ENCODE peak calls at places on chromosomes 16 and 17, in ten cellular contexts. One of them, this sample, is unnamed.

GRCh38 chr17:81272616-81273015 is 22.5 kb downstream of the SLC38A10 start:
- DNase-seq in AG10803: no peak
- DNase-seq in heart right ventricle: no peak
- DNase-seq in GM12865: no peak
- DNase-seq in PC-3: no peak
- DNase-seq in heart left ventricle: peak; percentile 18
- DNase-seq in right lobe of liver: no peak
- DNase-seq in ovary: no peak
- DNase-seq in CD4-positive, alpha-beta T cell: no peak
- DNase-seq in progenitor cell of endocrine pancreas: no peak
- DNase-seq in this sample: no peak

GRCh38 chr17:35889241-35889640 is 9.1 kb upstream of the CCL5 start:
- DNase-seq in AG10803: no peak
- DNase-seq in heart right ventricle: no peak
- DNase-seq in GM12865: no peak
- DNase-seq in PC-3: no peak
- DNase-seq in heart left ventricle: no peak
- DNase-seq in right lobe of liver: no peak
- DNase-seq in ovary: no peak
- DNase-seq in CD4-positive, alpha-beta T cell: no peak
- DNase-seq in progenitor cell of endocrine pancreas: no peak
- DNase-seq in this sample: no peak

GRCh38 chr16:16857603-16858283 is 478.8 kb downstream of the NPIPA7 start:
- DNase-seq in AG10803: no peak
- DNase-seq in heart right ventricle: no peak
- DNase-seq in GM12865: no peak
- DNase-seq in PC-3: no peak
- DNase-seq in heart left ventricle: no peak
- DNase-seq in right lobe of liver: no peak
- DNase-seq in ovary: no peak
- DNase-seq in CD4-positive, alpha-beta T cell: no peak
- DNase-seq in progenitor cell of endocrine pancreas: no peak
- DNase-seq in this sample: no peak

GRCh38 chr17:1111599-1112443 is 68.0 kb downstream of the ABR start:
- DNase-seq in AG10803: peak; percentile 29
- DNase-seq in heart right ventricle: peak; percentile 56
- DNase-seq in GM12865: no peak
- DNase-seq in PC-3: no peak
- DNase-seq in heart left ventricle: peak; percentile 77
- DNase-seq in right lobe of liver: no peak
- DNase-seq in ovary: no peak
- DNase-seq in CD4-positive, alpha-beta T cell: no peak
- DNase-seq in progenitor cell of endocrine pancreas: no peak
- DNase-seq in this sample: no peak

GRCh38 chr17:1108810-1109605 is 70.8 kb downstream of the ABR start:
- DNase-seq in AG10803: peak; percentile 63
- DNase-seq in heart right ventricle: peak; percentile 68
- DNase-seq in GM12865: peak; percentile 65
- DNase-seq in PC-3: peak; percentile 38
- DNase-seq in heart left ventricle: peak; percentile 84
- DNase-seq in right lobe of liver: no peak
- DNase-seq in ovary: peak; percentile 73
- DNase-seq in CD4-positive, alpha-beta T cell: peak; percentile 49
- DNase-seq in progenitor cell of endocrine pancreas: no peak
- DNase-seq in this sample: peak; percentile 81

GRCh38 chr16:19745286-19746018 is 27.4 kb downstream of the IQCK start:
- DNase-seq in AG10803: peak; percentile 18
- DNase-seq in heart right ventricle: no peak
- DNase-seq in GM12865: no peak
- DNase-seq in PC-3: peak; percentile 39
- DNase-seq in heart left ventricle: no peak
- DNase-seq in right lobe of liver: no peak
- DNase-seq in ovary: no peak
- DNase-seq in CD4-positive, alpha-beta T cell: no peak
- DNase-seq in progenitor cell of endocrine pancreas: no peak
- DNase-seq in this sample: no peak

GRCh38 chr17:77843878-77844260 is 114.6 kb upstream of the TNRC6C start:
- DNase-seq in AG10803: no peak
- DNase-seq in heart right ventricle: no peak
- DNase-seq in GM12865: no peak
- DNase-seq in PC-3: no peak
- DNase-seq in heart left ventricle: no peak
- DNase-seq in right lobe of liver: no peak
- DNase-seq in ovary: no peak
- DNase-seq in CD4-positive, alpha-beta T cell: no peak
- DNase-seq in progenitor cell of endocrine pancreas: no peak
- DNase-seq in this sample: no peak

GRCh38 chr16:55444754-55445485 is 34.1 kb upstream of the MMP2 start:
- DNase-seq in AG10803: no peak
- DNase-seq in heart right ventricle: peak; percentile 40
- DNase-seq in GM12865: peak; percentile 18
- DNase-seq in PC-3: no peak
- DNase-seq in heart left ventricle: peak; percentile 70
- DNase-seq in right lobe of liver: peak; percentile 50
- DNase-seq in ovary: no peak
- DNase-seq in CD4-positive, alpha-beta T cell: no peak
- DNase-seq in progenitor cell of endocrine pancreas: no peak
- DNase-seq in this sample: peak; percentile 66

GRCh38 chr16:2244301-2244700 is 7.1 kb downstream of the ECI1 start:
- DNase-seq in AG10803: no peak
- DNase-seq in heart right ventricle: no peak
- DNase-seq in GM12865: no peak
- DNase-seq in PC-3: no peak
- DNase-seq in heart left ventricle: no peak
- DNase-seq in right lobe of liver: no peak
- DNase-seq in ovary: no peak
- DNase-seq in CD4-positive, alpha-beta T cell: no peak
- DNase-seq in progenitor cell of endocrine pancreas: no peak
- DNase-seq in this sample: no peak
- TF ChIP-seq CTCF in AG10803: no peak
- TF ChIP-seq CTCF in heart right ventricle: no peak
- TF ChIP-seq CTCF in GM12865: no peak
- TF ChIP-seq CTCF in PC-3: no peak
- TF ChIP-seq CTCF in heart left ventricle: no peak
- TF ChIP-seq CTCF in right lobe of liver: no peak
- TF ChIP-seq CTCF in ovary: no peak
- TF ChIP-seq CTCF in CD4-positive, alpha-beta T cell: no peak
- TF ChIP-seq CTCF in progenitor cell of endocrine pancreas: no peak
- TF ChIP-seq CTCF in this sample: no peak

GRCh38 chr16:73711441-73712080 is 585.1 kb upstream of the PSMD7 start:
- DNase-seq in AG10803: no peak
- DNase-seq in heart right ventricle: no peak
- DNase-seq in GM12865: no peak
- DNase-seq in PC-3: no peak
- DNase-seq in heart left ventricle: no peak
- DNase-seq in right lobe of liver: no peak
- DNase-seq in ovary: no peak
- DNase-seq in CD4-positive, alpha-beta T cell: no peak
- DNase-seq in progenitor cell of endocrine pancreas: no peak
- DNase-seq in this sample: no peak

GRCh38 chr16:73710526-73710925 is 586.1 kb upstream of the PSMD7 start:
- DNase-seq in AG10803: no peak
- DNase-seq in heart right ventricle: no peak
- DNase-seq in GM12865: no peak
- DNase-seq in PC-3: no peak
- DNase-seq in heart left ventricle: no peak
- DNase-seq in right lobe of liver: no peak
- DNase-seq in ovary: no peak
- DNase-seq in CD4-positive, alpha-beta T cell: no peak
- DNase-seq in progenitor cell of endocrine pancreas: no peak
- DNase-seq in this sample: no peak

GRCh38 chr16:73714976-73715375 is 581.6 kb upstream of the PSMD7 start:
- DNase-seq in AG10803: no peak
- DNase-seq in heart right ventricle: no peak
- DNase-seq in GM12865: peak; percentile 66
- DNase-seq in PC-3: no peak
- DNase-seq in heart left ventricle: no peak
- DNase-seq in right lobe of liver: no peak
- DNase-seq in ovary: no peak
- DNase-seq in CD4-positive, alpha-beta T cell: no peak
- DNase-seq in progenitor cell of endocrine pancreas: no peak
- DNase-seq in this sample: no peak

GRCh38 chr16:73713301-73713700 is 583.3 kb upstream of the PSMD7 start:
- DNase-seq in AG10803: no peak
- DNase-seq in heart right ventricle: no peak
- DNase-seq in GM12865: no peak
- DNase-seq in PC-3: no peak
- DNase-seq in heart left ventricle: no peak
- DNase-seq in right lobe of liver: no peak
- DNase-seq in ovary: no peak
- DNase-seq in CD4-positive, alpha-beta T cell: no peak
- DNase-seq in progenitor cell of endocrine pancreas: no peak
- DNase-seq in this sample: no peak

GRCh38 chr16:73713817-73714495 is 582.7 kb upstream of the PSMD7 start:
- DNase-seq in AG10803: peak; percentile 1
- DNase-seq in heart right ventricle: peak; percentile 6
- DNase-seq in GM12865: no peak
- DNase-seq in PC-3: peak; percentile 43
- DNase-seq in heart left ventricle: no peak
- DNase-seq in right lobe of liver: no peak
- DNase-seq in ovary: no peak
- DNase-seq in CD4-positive, alpha-beta T cell: no peak
- DNase-seq in progenitor cell of endocrine pancreas: no peak
- DNase-seq in this sample: no peak
- TF ChIP-seq CTCF in AG10803: peak; percentile 43
- TF ChIP-seq CTCF in heart right ventricle: peak; percentile 42
- TF ChIP-seq CTCF in GM12865: peak; percentile 11
- TF ChIP-seq CTCF in PC-3: peak; percentile 56
- TF ChIP-seq CTCF in heart left ventricle: peak; percentile 38
- TF ChIP-seq CTCF in right lobe of liver: peak; percentile 28
- TF ChIP-seq CTCF in ovary: no peak
- TF ChIP-seq CTCF in CD4-positive, alpha-beta T cell: no peak
- TF ChIP-seq CTCF in progenitor cell of endocrine pancreas: peak; percentile 55
- TF ChIP-seq CTCF in this sample: no peak

GRCh38 chr17:74978240-74978639 is 5.7 kb upstream of the HID1 start:
- DNase-seq in AG10803: no peak
- DNase-seq in heart right ventricle: no peak
- DNase-seq in GM12865: no peak
- DNase-seq in PC-3: no peak
- DNase-seq in heart left ventricle: no peak
- DNase-seq in right lobe of liver: no peak
- DNase-seq in ovary: no peak
- DNase-seq in CD4-positive, alpha-beta T cell: no peak
- DNase-seq in progenitor cell of endocrine pancreas: no peak
- DNase-seq in this sample: no peak

GRCh38 chr17:74981318-74981978 is 6.0 kb upstream of the CDR2L start:
- DNase-seq in AG10803: no peak
- DNase-seq in heart right ventricle: no peak
- DNase-seq in GM12865: no peak
- DNase-seq in PC-3: no peak
- DNase-seq in heart left ventricle: no peak
- DNase-seq in right lobe of liver: no peak
- DNase-seq in ovary: no peak
- DNase-seq in CD4-positive, alpha-beta T cell: no peak
- DNase-seq in progenitor cell of endocrine pancreas: no peak
- DNase-seq in this sample: no peak

GRCh38 chr17:74979408-74980146 is 7.0 kb upstream of the HID1 start:
- DNase-seq in AG10803: no peak
- DNase-seq in heart right ventricle: no peak
- DNase-seq in GM12865: no peak
- DNase-seq in PC-3: no peak
- DNase-seq in heart left ventricle: no peak
- DNase-seq in right lobe of liver: no peak
- DNase-seq in ovary: no peak
- DNase-seq in CD4-positive, alpha-beta T cell: no peak
- DNase-seq in progenitor cell of endocrine pancreas: no peak
- DNase-seq in this sample: no peak

GRCh38 chr17:74986206-74986576 is 1.2 kb upstream of the CDR2L start:
- DNase-seq in AG10803: no peak
- DNase-seq in heart right ventricle: no peak
- DNase-seq in GM12865: no peak
- DNase-seq in PC-3: no peak
- DNase-seq in heart left ventricle: no peak
- DNase-seq in right lobe of liver: no peak
- DNase-seq in ovary: no peak
- DNase-seq in CD4-positive, alpha-beta T cell: no peak
- DNase-seq in progenitor cell of endocrine pancreas: no peak
- DNase-seq in this sample: no peak

DNA sequence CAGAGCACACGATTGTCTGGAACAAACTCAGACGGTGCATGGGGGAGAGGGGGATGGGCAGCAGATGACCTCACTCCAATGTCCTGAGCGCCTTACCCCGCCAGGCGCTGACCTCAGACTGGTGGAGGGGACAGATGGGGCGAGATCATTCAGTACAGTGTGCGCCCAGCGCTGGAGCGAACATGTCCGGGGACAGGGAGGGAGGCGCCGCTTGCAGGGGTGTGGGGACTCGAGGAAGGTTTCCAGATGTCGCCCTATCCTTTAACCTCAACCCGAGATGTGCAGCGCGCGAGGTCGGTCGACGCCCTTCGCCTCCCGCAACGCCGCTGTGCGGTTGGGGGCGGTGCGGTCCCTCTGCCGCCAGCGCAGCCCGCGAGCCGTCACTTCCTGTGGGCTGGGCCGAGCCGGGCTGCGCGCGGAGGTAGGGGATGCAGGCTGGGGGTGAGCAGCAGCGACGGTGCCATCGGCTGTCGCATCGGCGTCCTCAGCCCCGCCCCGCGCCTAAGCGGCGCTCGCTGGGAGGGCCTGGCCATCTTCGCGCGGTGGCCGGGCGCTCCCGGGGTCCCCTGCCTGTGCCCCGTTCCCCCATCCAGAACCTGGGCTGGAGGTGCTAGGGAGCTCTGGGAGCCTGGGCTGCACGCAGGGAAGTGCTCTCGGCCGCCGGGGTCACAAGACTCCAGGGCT is 5.3 kb upstream of the CDR2L start:
- DNase-seq in AG10803: peak; percentile 56
- DNase-seq in heart right ventricle: peak; percentile 73
- DNase-seq in GM12865: peak; percentile 56
- DNase-seq in PC-3: peak; percentile 81
- DNase-seq in heart left ventricle: peak; percentile 86
- DNase-seq in right lobe of liver: no peak
- DNase-seq in ovary: peak; percentile 65
- DNase-seq in CD4-positive, alpha-beta T cell: peak; percentile 61
- DNase-seq in progenitor cell of endocrine pancreas: peak; percentile 69
- DNase-seq in this sample: peak; percentile 84
- TF ChIP-seq CTCF in AG10803: peak; percentile 6
- TF ChIP-seq CTCF in heart right ventricle: peak; percentile 29
- TF ChIP-seq CTCF in GM12865: no peak
- TF ChIP-seq CTCF in PC-3: no peak
- TF ChIP-seq CTCF in heart left ventricle: peak; percentile 7
- TF ChIP-seq CTCF in right lobe of liver: no peak
- TF ChIP-seq CTCF in ovary: no peak
- TF ChIP-seq CTCF in CD4-positive, alpha-beta T cell: no peak
- TF ChIP-seq CTCF in progenitor cell of endocrine pancreas: no peak
- TF ChIP-seq CTCF in this sample: no peak

DNA sequence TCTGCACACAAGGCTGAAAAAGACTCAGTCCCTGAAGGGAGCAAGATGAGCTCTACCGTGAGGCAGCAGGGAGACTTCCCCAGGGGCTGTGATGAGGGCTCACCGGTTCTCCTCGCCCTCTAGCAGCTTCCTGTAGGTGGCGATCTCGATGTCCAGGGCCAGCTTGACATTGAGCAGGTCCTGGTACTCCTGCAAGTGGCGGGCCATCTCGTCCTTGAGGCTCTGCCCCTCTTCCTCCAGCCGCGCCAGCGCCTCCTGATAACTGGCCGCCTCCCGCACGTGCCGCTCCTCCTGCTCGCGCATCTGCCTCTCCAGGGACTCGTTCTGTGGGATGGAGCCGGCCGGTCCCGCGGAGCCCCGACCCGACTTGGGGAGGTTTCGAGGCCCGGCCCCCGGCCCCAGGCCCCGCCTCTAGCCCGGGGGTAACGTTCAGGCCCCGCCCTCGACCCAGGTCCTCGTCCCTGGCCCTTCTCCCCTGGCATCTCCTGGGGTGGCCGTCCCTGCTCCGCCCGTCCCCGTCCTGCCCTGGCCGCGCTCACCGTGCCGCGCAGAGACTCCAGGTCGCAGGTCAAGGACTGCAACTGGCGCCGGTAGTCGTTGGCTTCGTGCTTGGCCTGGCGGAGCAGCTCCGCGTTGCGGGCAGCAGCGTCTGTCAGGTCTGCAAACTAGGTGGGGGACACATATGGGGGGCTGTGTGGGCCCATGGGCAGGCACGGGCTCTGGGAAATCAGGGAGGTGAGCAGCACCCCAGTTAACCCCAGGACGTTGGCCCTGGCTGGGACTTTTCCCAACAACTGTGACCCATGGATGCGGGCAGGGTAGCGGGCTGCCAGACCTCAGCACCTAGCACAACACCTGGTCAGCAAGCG is 3.9 kb downstream of the GFAP start:
- DNase-seq in AG10803: peak; percentile 48
- DNase-seq in heart right ventricle: peak; percentile 64
- DNase-seq in GM12865: peak; percentile 57
- DNase-seq in PC-3: peak; percentile 48
- DNase-seq in heart left ventricle: peak; percentile 74
- DNase-seq in right lobe of liver: peak; percentile 82
- DNase-seq in ovary: peak; percentile 61
- DNase-seq in CD4-positive, alpha-beta T cell: peak; percentile 29
- DNase-seq in progenitor cell of endocrine pancreas: peak; percentile 58
- DNase-seq in this sample: peak; percentile 80
- TF ChIP-seq CTCF in AG10803: peak; percentile 59
- TF ChIP-seq CTCF in heart right ventricle: peak; percentile 68
- TF ChIP-seq CTCF in GM12865: peak; percentile 53
- TF ChIP-seq CTCF in PC-3: peak; percentile 61
- TF ChIP-seq CTCF in heart left ventricle: peak; percentile 62
- TF ChIP-seq CTCF in right lobe of liver: peak; percentile 66
- TF ChIP-seq CTCF in ovary: no peak
- TF ChIP-seq CTCF in CD4-positive, alpha-beta T cell: peak; percentile 43
- TF ChIP-seq CTCF in progenitor cell of endocrine pancreas: peak; percentile 71
- TF ChIP-seq CTCF in this sample: peak; percentile 67

This sample was measured in GM13976.